ENCODE peak calls at places on chromosomes 7 and 10, in eight cellular contexts. J is fibroblast of the aortic adventitia, B is foreskin fibroblast, R is foreskin keratinocyte, Q is WTC11, Y is RWPE1, I is MM.1S, A is fibroblast of lung. H is an unnamed sample.

GRCh38 chr10:12364559-12364958 is 15.2 kb downstream of the CAMK1D start:
- DNase-seq in B (no peak), R (no peak), A (no peak), J (no peak), Q (no peak), I (no peak), Y (no peak), H (no peak)

GRCh38 chr10:8047452-8048280 is 6.8 kb upstream of the GATA3 start:
- DNase-seq in I (no peak), A (no peak), Q (no peak), R (no peak), B (no peak), Y (no peak), J (no peak), H (no peak)

GRCh38 chr10:101444058-101444457 is 90.1 kb downstream of the BTRC start:
- DNase-seq in B (no peak), J (peak), A (no peak), Y (no peak), Q (no peak), I (no peak), R (no peak), H (no peak)

GRCh38 chr7:142553216-142553615 is 196.1 kb upstream of the PRSS1 start:
- DNase-seq in I (no peak), R (no peak), Y (no peak), Q (no peak), B (peak), A (peak), J (peak), H (no peak)

GRCh38 chr10:123852411-123852951 is 39.1 kb downstream of the CPXM2 start:
- DNase-seq in Y (no peak), I (no peak), R (no peak), Q (no peak), J (no peak), A (no peak), B (no peak), H (no peak)

GRCh38 chr7:26090927-26091519 is 61.0 kb upstream of the NFE2L3 start:
- DNase-seq in I (peak), R (no peak), J (peak), Q (no peak), Y (peak), B (peak), A (peak), H (no peak)

GRCh38 chr10:60148266-60148840 is 241.3 kb downstream of the ANK3 start:
- DNase-seq in I (no peak), J (peak), A (peak), R (no peak), B (peak), Y (peak), Q (no peak), H (no peak)

GRCh38 chr10:76080406-76080805 is 649.0 kb downstream of the LRMDA start:
- DNase-seq in A (peak), R (no peak), Y (no peak), I (no peak), B (peak), Q (no peak), J (peak), H (no peak)

GRCh38 chr7:71424166-71424803 is 292.3 kb downstream of the GALNT17 start:
- DNase-seq in A (peak), B (no peak), I (no peak), J (no peak), Q (no peak), Y (no peak), R (no peak), H (no peak)

GRCh38 chr7:128425851-128426250 is 16.1 kb upstream of the IMPDH1 start:
- DNase-seq in Q (peak), A (peak), R (no peak), J (peak), B (peak), Y (peak), I (peak), H (peak)

GRCh38 chr7:68038621-68039314 is 1042.1 kb downstream of the TYW1 start:
- DNase-seq in Q (no peak), Y (peak), I (no peak), J (peak), B (no peak), R (peak), A (peak), H (no peak)

GRCh38 chr7:22587322-22587721 is 87.3 kb upstream of the STEAP1B start:
- DNase-seq in B (no peak), I (no peak), Y (no peak), A (peak), Q (no peak), J (peak), R (no peak), H (no peak)

GRCh38 chr10:102814456-102814871 is 22.7 kb downstream of the CYP17A1 start:
- DNase-seq in J (peak), Q (no peak), R (no peak), B (no peak), A (peak), I (no peak), Y (no peak), H (no peak)

GRCh38 chr7:105713488-105714465 is 132.5 kb upstream of the EFCAB10 start:
- DNase-seq in Y (peak), Q (no peak), R (peak), I (no peak), A (no peak), B (peak), J (peak), H (no peak)

GRCh38 chr10:102200751-102201640 is 25.1 kb upstream of the ELOVL3 start:
- DNase-seq in I (no peak), B (no peak), J (no peak), R (no peak), Q (no peak), A (no peak), Y (no peak), H (no peak)

GRCh38 chr10:103458720-103459119 is at the start of gene CALHM1:
- DNase-seq in R (no peak), Y (peak), Q (peak), I (peak), B (no peak), A (no peak), J (no peak), H (no peak)

GRCh38 chr7:5283421-5284303 is 919 bp downstream of the SLC29A4 start:
- DNase-seq in A (no peak), I (no peak), Q (peak), J (no peak), R (no peak), B (no peak), Y (peak), H (no peak)

GRCh38 chr7:20153999-20154398 is 63.2 kb downstream of the MACC1 start:
- DNase-seq in Y (no peak), J (no peak), B (no peak), A (no peak), I (no peak), Q (no peak), R (no peak), H (no peak)

GRCh38 chr7:142795339-142795863 is 24.6 kb downstream of the PRSS2 start:
- DNase-seq in A (peak), I (no peak), Y (no peak), B (no peak), J (no peak), R (no peak), Q (peak), H (no peak)

GRCh38 chr10:6292741-6293151 is 90.0 kb downstream of the PFKFB3 start:
- DNase-seq in Y (no peak), J (no peak), I (no peak), A (peak), B (no peak), Q (no peak), R (no peak), H (peak)

GRCh38 chr7:120554960-120555571 is 282.1 kb downstream of the KCND2 start:
- DNase-seq in Y (peak), R (no peak), I (peak), Q (peak), J (peak), B (peak), A (peak), H (no peak)

GRCh38 chr7:149625339-149625946 is 127.8 kb upstream of the ZNF746 start:
- DNase-seq in A (peak), I (peak), Q (peak), Y (peak), R (no peak), J (peak), B (peak), H (no peak)

GRCh38 chr7:17367502-17367901 is 69.0 kb downstream of the AHR start:
- DNase-seq in J (peak), A (peak), B (peak), R (no peak), I (no peak), Y (no peak), Q (no peak), H (no peak)

GRCh38 chr7:103793614-103794013 is 195.8 kb downstream of the RELN start:
- DNase-seq in Y (no peak), A (no peak), J (no peak), I (no peak), R (no peak), B (no peak), Q (no peak), H (no peak)

GRCh38 chr7:33485746-33486491 is 356.6 kb downstream of the BBS9 start:
- DNase-seq in B (peak), I (no peak), R (peak), Y (no peak), Q (no peak), J (peak), A (peak), H (no peak)

GRCh38 chr10:55551603-55552002 is 750.6 kb upstream of the PCDH15 start:
- DNase-seq in J (no peak), Y (no peak), I (no peak), A (no peak), Q (no peak), B (no peak), R (no peak), H (no peak)

GRCh38 chr10:67818323-67818722 is 19.7 kb downstream of the DNAJC12 start:
- DNase-seq in A (peak), J (no peak), R (peak), Q (no peak), I (no peak), B (no peak), Y (peak), H (no peak)

GRCh38 chr10:33214174-33214573 is 120.3 kb downstream of the NRP1 start:
- DNase-seq in Q (no peak), A (no peak), J (no peak), I (no peak), R (no peak), B (no peak), Y (no peak), H (no peak)

GRCh38 chr10:43264324-43264986 is 2.4 kb downstream of the RASGEF1A start:
- DNase-seq in R (no peak), Y (no peak), A (no peak), I (no peak), J (no peak), Q (no peak), B (no peak), H (no peak)

GRCh38 chr7:193538-194256 is 1.3 kb downstream of the FAM20C start:
- DNase-seq in J (peak), R (no peak), Q (no peak), A (no peak), B (no peak), Y (peak), I (no peak), H (no peak)

GRCh38 chr10:491667-492424 is 197.6 kb downstream of the DIP2C start:
- DNase-seq in Y (no peak), R (no peak), I (no peak), B (no peak), J (no peak), A (no peak), Q (no peak), H (no peak)

GRCh38 chr7:117019287-117019686 is 66.0 kb downstream of the ST7 start:
- DNase-seq in B (no peak), Y (peak), A (no peak), I (no peak), Q (no peak), J (no peak), R (no peak), H (no peak)

GRCh38 chr7:55180821-55181542 is 162.2 kb downstream of the EGFR start:
- DNase-seq in J (no peak), A (no peak), Y (no peak), B (no peak), R (no peak), Q (no peak), I (no peak), H (no peak)
- TF ChIP-seq CTCF in J (no peak), A (no peak), Y (no peak), B (no peak), R (peak), Q (no peak), I (no peak), H (no peak)

GRCh38 chr7:151146761-151147160 is 20.7 kb downstream of the GBX1 start:
- DNase-seq in R (no peak), B (no peak), Q (no peak), I (no peak), Y (no peak), J (no peak), A (no peak), H (no peak)

GRCh38 chr7:151148319-151149259 is 18.9 kb downstream of the GBX1 start:
- DNase-seq in Q (no peak), A (no peak), R (no peak), J (no peak), Y (no peak), I (no peak), B (no peak), H (no peak)

GRCh38 chr7:151152935-151153513 is 14.5 kb downstream of the GBX1 start:
- DNase-seq in Q (no peak), B (no peak), J (no peak), Y (no peak), I (no peak), R (no peak), A (no peak), H (no peak)

DNA sequence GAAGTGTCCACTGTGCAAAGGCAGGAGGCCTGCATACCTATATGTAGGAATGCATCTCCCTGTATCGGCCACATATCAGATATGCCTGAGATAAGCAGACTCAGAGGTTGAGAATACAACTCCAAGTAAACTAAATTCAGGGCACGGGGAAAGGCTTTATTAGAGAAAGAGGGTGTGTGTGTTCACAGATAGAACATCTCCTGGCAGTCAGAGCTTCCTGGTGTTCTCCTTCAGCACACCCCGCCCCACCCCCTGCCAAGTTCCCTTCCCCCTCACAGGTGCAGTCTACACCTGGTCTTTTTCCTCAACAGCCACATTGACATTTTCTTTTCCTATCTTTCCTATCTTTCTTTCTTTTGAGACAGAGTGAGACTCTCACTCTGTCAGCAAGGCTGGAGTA is 17.1 kb downstream of the GBX1 start:
- DNase-seq in B (no peak), A (no peak), R (no peak), J (no peak), Q (no peak), Y (no peak), I (no peak), H (no peak)
- TF ChIP-seq CTCF in B (no peak), A (no peak), R (no peak), J (no peak), Q (no peak), Y (no peak), I (no peak), H (no peak)

DNA sequence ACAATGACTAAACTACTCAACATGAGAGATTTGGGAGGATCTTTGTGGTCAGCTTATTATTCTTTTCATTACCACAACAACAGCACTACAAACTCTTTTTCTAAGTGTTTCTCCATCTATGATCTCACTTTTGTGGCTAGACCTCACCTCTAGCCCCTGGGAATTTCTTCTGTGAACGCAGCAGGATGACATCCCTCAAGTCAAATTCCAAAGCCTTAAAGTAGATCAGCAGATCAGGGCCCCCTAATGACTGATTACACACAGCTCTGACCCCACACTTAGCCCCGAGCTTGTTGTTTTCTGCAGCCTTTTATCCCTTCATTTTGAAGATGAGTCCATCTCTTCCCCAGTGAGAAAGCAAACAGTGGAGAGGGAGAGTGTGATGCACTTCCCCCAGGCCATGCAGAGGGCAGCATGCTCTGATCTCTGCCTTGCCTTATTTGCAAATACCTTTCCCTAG is 27.3 kb downstream of the TFAM start:
- DNase-seq in J (peak), Y (no peak), B (peak), I (no peak), A (peak), R (peak), Q (peak), H (no peak)
- TF ChIP-seq CTCF in J (peak), Y (no peak), B (no peak), I (no peak), A (no peak), R (peak), Q (no peak), H (no peak)

GRCh38 chr7:47581442-47581820 is 480 bp downstream of the TNS3 start:
- DNase-seq in A (no peak), B (no peak), J (peak), I (peak), R (no peak), Y (no peak), Q (peak), H (no peak)

GRCh38 chr7:47579458-47579857 is 2.5 kb downstream of the TNS3 start:
- DNase-seq in R (no peak), J (peak), Q (no peak), B (no peak), I (no peak), Y (no peak), A (no peak), H (no peak)

GRCh38 chr7:47580175-47580701 is 1.7 kb downstream of the TNS3 start:
- DNase-seq in I (no peak), R (no peak), B (no peak), Y (no peak), J (peak), A (peak), Q (no peak), H (no peak)

GRCh38 chr7:47581821-47582747 is at the start of gene TNS3:
- DNase-seq in R (no peak), A (no peak), I (peak), Q (peak), J (peak), B (no peak), Y (peak), H (no peak)

GRCh38 chr7:47580811-47581331 is 1.0 kb downstream of the TNS3 start:
- DNase-seq in A (no peak), J (peak), R (no peak), B (no peak), Y (peak), Q (no peak), I (peak), H (no peak)
- TF ChIP-seq CTCF in A (no peak), J (no peak), R (peak), B (no peak), Y (no peak), Q (no peak), I (peak), H (no peak)

GRCh38 chr10:64426745-64427144 is 905.5 kb downstream of the REEP3 start:
- DNase-seq in A (no peak), I (no peak), J (no peak), R (no peak), B (no peak), Y (no peak), Q (no peak), H (no peak)

DNA sequence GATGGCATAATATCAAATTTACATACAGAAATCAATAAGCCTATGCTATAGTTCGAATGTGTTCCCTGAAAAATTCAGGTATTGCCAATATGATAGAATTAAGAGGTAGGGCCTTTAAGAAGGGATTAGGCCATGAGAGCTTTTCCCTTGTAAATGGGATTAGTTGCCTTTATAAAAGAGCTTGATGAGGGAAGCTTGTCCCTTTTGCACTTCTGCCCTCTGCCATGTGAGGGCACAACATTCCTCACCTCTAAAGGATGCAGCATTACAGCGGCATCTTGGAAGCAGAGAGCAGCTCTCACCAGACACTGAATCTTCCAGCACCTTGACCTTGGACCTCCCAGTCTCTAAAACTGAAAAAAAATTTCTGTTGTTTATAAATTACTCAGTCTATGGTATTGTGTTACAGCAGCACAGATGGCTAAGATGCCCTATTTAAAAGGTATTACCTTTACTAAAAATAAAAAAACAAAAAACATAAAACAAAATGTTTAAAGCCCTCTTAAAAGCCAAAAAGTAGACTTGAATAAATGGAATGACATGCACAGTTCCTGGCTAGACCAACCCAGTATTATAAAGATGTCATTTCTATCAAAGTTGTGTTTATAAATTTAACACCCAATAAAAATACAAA is 909.6 kb downstream of the REEP3 start:
- DNase-seq in J (no peak), A (no peak), Q (peak), B (no peak), I (no peak), R (no peak), Y (no peak), H (no peak)
- TF ChIP-seq CTCF in J (no peak), A (peak), Q (no peak), B (no peak), I (no peak), R (no peak), Y (no peak), H (no peak)

DNA sequence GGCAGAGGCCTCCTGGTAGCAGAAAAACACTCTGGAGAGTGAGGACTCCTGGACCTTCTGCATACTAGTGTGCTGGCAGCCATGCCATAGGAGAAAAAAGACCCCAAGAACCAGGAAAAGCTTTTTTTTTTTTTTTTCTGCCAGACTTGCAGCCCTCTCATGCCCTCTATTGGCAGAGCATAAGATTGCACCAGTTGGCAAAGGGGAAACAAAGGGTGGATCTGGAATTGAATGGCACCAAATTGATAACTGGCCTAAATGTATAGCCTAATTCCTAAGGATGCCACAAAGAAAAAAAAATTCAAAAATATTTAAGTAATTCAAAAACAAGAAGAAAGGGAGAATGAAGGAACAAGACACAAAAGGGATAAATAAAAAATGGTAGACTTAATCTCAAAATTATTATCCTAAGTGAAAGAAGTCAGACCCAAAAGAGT is 112.5 kb upstream of the GHITM start:
- DNase-seq in R (no peak), A (peak), J (no peak), B (no peak), Q (peak), Y (peak), I (no peak), H (no peak)
- TF ChIP-seq CTCF in R (peak), A (peak), J (peak), B (peak), Q (peak), Y (peak), I (peak), H (peak)

GRCh38 chr10:20492447-20492846 is 404.7 kb downstream of the NEBL start:
- DNase-seq in R (no peak), Q (no peak), A (no peak), J (no peak), Y (no peak), B (no peak), I (no peak), H (no peak)
- TF ChIP-seq CTCF in R (no peak), Q (no peak), A (peak), J (no peak), Y (no peak), B (no peak), I (no peak), H (no peak)